ENCODE peak calls at places on chromosomes 13 and 19, in ten cellular contexts. Z is Caco-2; C is fibroblast of mammary gland; O is tibial artery; D is CD4-positive, alpha-beta memory T cell; N is cardiac muscle cell; P is lower lobe of right lung; Q is cardiac fibroblast; H is neural progenitor cell; G is mesenchymal stem cell. K is an unnamed sample.

GRCh38 chr13:90547272-90547790 is 800.2 kb upstream of the MIR17HG start:
- DNase-seq in Z (peak; percentile 8), C (no peak), O (no peak), D (no peak), N (no peak), P (no peak), Q (no peak), H (no peak), G (no peak), K (no peak)

GRCh38 chr19:7925171-7925837 is 631 bp downstream of the CTXN1 start:
- DNase-seq in Z (peak; percentile 85), C (peak; percentile 67), O (peak; percentile 57), D (peak; percentile 73), N (peak; percentile 93), P (peak; percentile 80), Q (peak; percentile 67), H (peak; percentile 96), G (peak; percentile 75), K (peak; percentile 84)

GRCh38 chr13:108463365-108463764 is 166.0 kb upstream of the MYO16 start:
- DNase-seq in Z (no peak), C (peak; percentile 91), O (no peak), D (peak; percentile 39), N (no peak), P (no peak), Q (peak; percentile 97), H (no peak), G (peak; percentile 90), K (no peak)

GRCh38 chr19:6457958-6458694 is 1.5 kb downstream of the SLC25A23 start:
- DNase-seq in Z (no peak), C (peak; percentile 8), O (no peak), D (no peak), N (no peak), P (no peak), Q (peak; percentile 17), H (no peak), G (no peak), K (peak; percentile 81)

GRCh38 chr13:98484289-98485219 is 92.4 kb downstream of the STK24 start:
- DNase-seq in Z (peak; percentile 88), C (peak; percentile 97), O (peak; percentile 90), D (peak; percentile 59), N (peak; percentile 94), P (peak; percentile 90), Q (peak; percentile 98), H (peak; percentile 85), G (peak; percentile 99), K (peak; percentile 84)

GRCh38 chr19:33748231-33748630 is 48.4 kb upstream of the KCTD15 start:
- DNase-seq in Z (no peak), C (no peak), O (no peak), D (no peak), N (no peak), P (no peak), Q (no peak), H (no peak), G (no peak), K (no peak)

GRCh38 chr19:18274303-18274775 is at the start of gene IQCN:
- DNase-seq in Z (peak; percentile 47), C (no peak), O (peak; percentile 39), D (peak; percentile 61), N (no peak), P (no peak), Q (peak; percentile 55), H (no peak), G (peak; percentile 85), K (no peak)

GRCh38 chr19:21593934-21594844 is 88.8 kb downstream of the ZNF429 start:
- DNase-seq in Z (no peak), C (no peak), O (peak; percentile 32), D (no peak), N (no peak), P (peak; percentile 57), Q (peak; percentile 8), H (no peak), G (no peak), K (no peak)

GRCh38 chr13:40464349-40464748 is 202.1 kb downstream of the FOXO1 start:
- DNase-seq in Z (no peak), C (no peak), O (no peak), D (no peak), N (no peak), P (no peak), Q (no peak), H (no peak), G (no peak), K (peak; percentile 30)

GRCh38 chr13:87498681-87499080 is 172.5 kb upstream of the SLITRK5 start:
- DNase-seq in Z (peak; percentile 37), C (no peak), O (no peak), D (no peak), N (peak; percentile 70), P (no peak), Q (peak; percentile 5), H (peak; percentile 49), G (peak; percentile 39), K (peak; percentile 0)

GRCh38 chr13:40963927-40964326 is 55.2 kb downstream of the ELF1 start:
- DNase-seq in Z (peak; percentile 22), C (peak; percentile 63), O (no peak), D (no peak), N (no peak), P (no peak), Q (peak; percentile 68), H (no peak), G (peak; percentile 42), K (no peak)

GRCh38 chr13:23631676-23632622 is 61.7 kb downstream of the TNFRSF19 start:
- DNase-seq in Z (peak; percentile 49), C (no peak), O (no peak), D (no peak), N (no peak), P (no peak), Q (no peak), H (peak; percentile 86), G (no peak), K (no peak)

GRCh38 chr13:28447206-28447605 is 47.7 kb downstream of the FLT1 start:
- DNase-seq in Z (no peak), C (no peak), O (no peak), D (no peak), N (no peak), P (no peak), Q (no peak), H (no peak), G (no peak), K (no peak)
- H3K4me3 ChIP-seq in Z (no peak overlapping the region), C (no peak overlapping the region), O (no peak overlapping the region), D (no peak overlapping the region), N (no peak overlapping the region), P (no peak overlapping the region), Q (no peak overlapping the region), H (no peak overlapping the region), G (no peak overlapping the region), K (no peak overlapping the region)

GRCh38 chr19:50820549-50821247 is 2.9 kb downstream of the KLK1 start:
- DNase-seq in Z (no peak), C (no peak), O (no peak), D (no peak), N (no peak), P (no peak), Q (no peak), H (no peak), G (no peak), K (peak; percentile 60)
- H3K4me3 ChIP-seq in Z (no peak overlapping the region), C (no peak overlapping the region), O (no peak overlapping the region), D (no peak overlapping the region), N (no peak overlapping the region), P (peak overlapping the region; percentile 8), Q (no peak overlapping the region), H (no peak overlapping the region), G (no peak overlapping the region), K (peak overlapping the region; percentile 59)

GRCh38 chr19:38323276-38323675 is 3.6 kb downstream of the KCNK6 start:
- DNase-seq in Z (no peak), C (no peak), O (no peak), D (no peak), N (no peak), P (no peak), Q (no peak), H (no peak), G (no peak), K (no peak)

GRCh38 chr19:38318595-38319142 is 976 bp upstream of the KCNK6 start:
- DNase-seq in Z (no peak), C (no peak), O (no peak), D (no peak), N (no peak), P (no peak), Q (no peak), H (no peak), G (no peak), K (no peak)

GRCh38 chr19:38319421-38320258 is at the start of gene KCNK6:
- DNase-seq in Z (peak; percentile 45), C (peak; percentile 7), O (peak; percentile 41), D (peak; percentile 30), N (peak; percentile 63), P (peak; percentile 73), Q (no peak), H (peak; percentile 78), G (peak; percentile 32), K (peak; percentile 26)

GRCh38 chr19:38321646-38322323 is 2.1 kb downstream of the KCNK6 start:
- DNase-seq in Z (no peak), C (peak; percentile 34), O (no peak), D (no peak), N (no peak), P (no peak), Q (peak; percentile 70), H (peak; percentile 22), G (peak; percentile 72), K (no peak)

GRCh38 chr19:38320969-38321339 is 1.3 kb downstream of the KCNK6 start:
- DNase-seq in Z (no peak), C (no peak), O (no peak), D (no peak), N (no peak), P (no peak), Q (no peak), H (no peak), G (no peak), K (no peak)
- H3K4me3 ChIP-seq in Z (no peak overlapping the region), C (peak overlapping the region; percentile 56), O (peak overlapping the region; percentile 67), D (no peak overlapping the region), N (no peak overlapping the region), P (peak overlapping the region; percentile 75), Q (peak overlapping the region; percentile 65), H (no peak overlapping the region), G (no peak overlapping the region), K (no peak overlapping the region)

DNA sequence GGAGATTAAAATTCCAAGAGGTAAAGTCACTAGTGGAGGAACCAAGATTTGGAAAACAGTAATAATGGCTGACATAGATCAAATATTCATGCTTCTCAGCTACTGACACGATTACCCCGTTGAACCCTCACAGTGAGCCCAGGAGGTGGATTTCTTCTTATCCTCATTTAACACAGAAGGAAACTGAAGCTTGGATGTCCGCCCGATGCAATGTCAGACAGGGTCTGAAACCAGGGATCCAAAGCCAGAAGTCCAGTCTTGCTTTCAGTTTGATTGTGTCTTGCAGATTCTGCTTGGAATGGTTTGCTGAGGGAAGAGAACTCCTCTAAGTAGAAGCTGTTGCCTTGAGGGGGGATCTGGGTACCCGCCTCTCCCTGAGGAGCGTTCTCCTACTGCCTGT is 404.7 kb downstream of the KCNRG start:
- DNase-seq in Z (no peak), C (no peak), O (no peak), D (no peak), N (no peak), P (no peak), Q (no peak), H (no peak), G (no peak), K (no peak)
- H3K4me3 ChIP-seq in Z (no peak overlapping the region), C (no peak overlapping the region), O (no peak overlapping the region), D (no peak overlapping the region), N (no peak overlapping the region), P (no peak overlapping the region), Q (no peak overlapping the region), H (no peak overlapping the region), G (peak overlapping the region; percentile 56), K (no peak overlapping the region)

GRCh38 chr13:84118845-84119409 is 236.7 kb upstream of the SLITRK1 start:
- DNase-seq in Z (no peak), C (no peak), O (no peak), D (no peak), N (no peak), P (no peak), Q (no peak), H (no peak), G (peak; percentile 36), K (no peak)
- H3K4me3 ChIP-seq in Z (no peak overlapping the region), C (no peak overlapping the region), O (no peak overlapping the region), D (no peak overlapping the region), N (no peak overlapping the region), P (no peak overlapping the region), Q (no peak overlapping the region), H (peak overlapping the region; percentile 8), G (no peak overlapping the region), K (no peak overlapping the region)